ENCODE peak calls at places on chromosomes 5 and 9, in five cellular contexts. S is IMR-90, Q is astrocyte, X is mesendoderm, Z is GM23338. P is an unnamed sample.

GRCh38 chr5:178420424-178420823 is 169.8 kb downstream of the COL23A1 start:
- DNase-seq in Z (peak; percentile 74), S (no peak), Q (no peak), X (peak; percentile 73), P (peak; percentile 84)

GRCh38 chr9:99489043-99489378 is 266.9 kb downstream of the SEC61B start:
- DNase-seq in Q (peak; percentile 67), S (peak; percentile 83), X (no peak), Z (no peak), P (no peak)

GRCh38 chr9:37037744-37038640 is 3.9 kb upstream of the PAX5 start:
- DNase-seq in S (no peak), X (peak; percentile 55), Z (peak; percentile 85), Q (no peak), P (peak; percentile 77)

GRCh38 chr5:80963966-80964481 is 3.9 kb downstream of the RASGRF2 start:
- DNase-seq in Z (no peak), S (peak; percentile 82), X (no peak), Q (peak; percentile 72), P (no peak)

GRCh38 chr5:137858223-137858916 is 9.3 kb upstream of the MYOT start:
- DNase-seq in X (no peak), S (peak; percentile 7), Z (no peak), Q (peak; percentile 27), P (no peak)

GRCh38 chr5:136190904-136191303 is 2.1 kb downstream of the SMIM32 start:
- DNase-seq in X (no peak), Z (no peak), S (no peak), Q (no peak), P (no peak)

GRCh38 chr5:163916376-163916775 is 411.0 kb downstream of the MAT2B start:
- DNase-seq in X (no peak), Q (no peak), Z (no peak), S (peak; percentile 8), P (no peak)

GRCh38 chr5:128693779-128694178 is 155.7 kb upstream of the FBN2 start:
- DNase-seq in S (peak; percentile 4), X (peak; percentile 23), Q (no peak), Z (no peak), P (no peak)

GRCh38 chr9:136848393-136849037 is 694 bp upstream of the PHPT1 start:
- DNase-seq in Q (no peak), X (peak; percentile 53), S (no peak), Z (peak; percentile 75), P (peak; percentile 96)

GRCh38 chr5:133969654-133970324 is 1.4 kb upstream of the C5orf15 start:
- DNase-seq in X (no peak), Z (no peak), S (peak; percentile 79), Q (no peak), P (no peak)

GRCh38 chr9:123710299-123710698 is 219.6 kb downstream of the DENND1A start:
- DNase-seq in Z (no peak), X (no peak), Q (peak; percentile 94), S (peak; percentile 95), P (no peak)

GRCh38 chr5:102858808-102859207 is 103.7 kb downstream of the PAM start:
- DNase-seq in Q (peak; percentile 60), S (peak; percentile 88), X (no peak), Z (no peak), P (no peak)

GRCh38 chr5:66603164-66603563 is 7.0 kb downstream of the MAST4 start:
- DNase-seq in Z (no peak), X (no peak), Q (no peak), S (no peak), P (no peak)

GRCh38 chr9:35906923-35907699 is 1.1 kb downstream of the HRCT1 start:
- DNase-seq in X (peak; percentile 53), Z (no peak), S (peak; percentile 75), Q (peak; percentile 82), P (peak; percentile 40)

GRCh38 chr9:35908484-35909125 is 685 bp upstream of the SPAAR start:
- DNase-seq in Q (no peak), Z (no peak), S (peak; percentile 66), X (peak; percentile 51), P (peak; percentile 36)

GRCh38 chr9:35905912-35906679 is at the start of gene HRCT1:
- DNase-seq in Q (peak; percentile 94), S (peak; percentile 94), Z (no peak), X (no peak), P (no peak)

GRCh38 chr9:35909274-35909673 is at the start of gene SPAAR:
- DNase-seq in X (peak; percentile 65), Z (no peak), Q (no peak), S (no peak), P (peak; percentile 52)

GRCh38 chr9:35907732-35908483 is 1.4 kb upstream of the SPAAR start:
- DNase-seq in Q (peak; percentile 90), X (peak; percentile 96), S (peak; percentile 88), Z (peak; percentile 67), P (peak; percentile 85)
- H3K4me3 ChIP-seq in Q (peak overlapping the region; percentile 37), X (no peak overlapping the region), S (no peak overlapping the region), Z (peak overlapping the region; percentile 20), P (no peak overlapping the region)

GRCh38 chr5:88665750-88666215 is 217.2 kb downstream of the MEF2C start:
- DNase-seq in S (no peak), Q (peak; percentile 74), X (no peak), Z (peak; percentile 79), P (no peak)
- H3K27me3 ChIP-seq in S (peaks cover 60% of the 10 kb centered on the region), Q (peaks cover 5% of the 10 kb centered on the region), X (peaks cover 37% of the 10 kb centered on the region), Z (peaks cover 82% of the 10 kb centered on the region), P (peaks cover 82% of the 10 kb centered on the region)

GRCh38 chr5:124738751-124739559 is 7.5 kb downstream of the ZNF608 start:
- DNase-seq in X (peak; percentile 100), S (no peak), Z (peak; percentile 90), Q (no peak), P (peak; percentile 69)
- H3K4me3 ChIP-seq in X (no peak overlapping the region), S (no peak overlapping the region), Z (peak overlapping the region; percentile 19), Q (no peak overlapping the region), P (no peak overlapping the region)

DNA sequence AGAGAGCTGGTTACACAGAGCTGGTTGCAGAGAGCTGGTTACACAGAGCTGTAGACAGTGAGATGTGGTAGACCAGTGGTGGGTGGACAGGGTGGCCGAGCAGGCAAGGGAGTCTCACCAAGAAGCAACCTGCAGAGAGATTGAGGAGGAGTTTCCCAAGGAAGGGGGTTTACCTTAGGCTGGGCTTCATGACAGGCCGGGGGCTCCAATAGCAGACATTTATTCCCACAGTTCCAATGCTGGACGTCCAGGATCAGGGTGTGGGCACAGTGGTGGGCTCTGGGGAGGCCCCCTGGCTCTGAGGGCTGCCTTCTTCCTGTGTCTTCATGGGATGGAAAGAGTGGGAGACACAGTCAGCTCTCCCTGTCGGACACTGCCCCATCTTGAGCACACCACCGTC is 386.9 kb upstream of the IRX4 start:
- DNase-seq in X (no peak), S (no peak), Q (no peak), Z (no peak), P (no peak)
- H3K27me3 ChIP-seq in X (no peaks in the 10 kb centered on the region), S (no peaks in the 10 kb centered on the region), Q (no peaks in the 10 kb centered on the region), Z (no peaks in the 10 kb centered on the region), P (no peaks in the 10 kb centered on the region)

GRCh38 chr5:33439905-33440481 is 772 bp upstream of the TARS1 start:
- DNase-seq in S (no peak), Z (no peak), Q (no peak), X (no peak), P (no peak)

GRCh38 chr5:33441241-33441844 is 578 bp downstream of the TARS1 start:
- DNase-seq in X (no peak), Q (peak; percentile 63), Z (peak; percentile 74), S (peak; percentile 73), P (no peak)

GRCh38 chr5:33444542-33444941 is 3.8 kb downstream of the TARS1 start:
- DNase-seq in X (no peak), Z (no peak), S (no peak), Q (no peak), P (no peak)

GRCh38 chr5:33438996-33439395 is 1.8 kb upstream of the TARS1 start:
- DNase-seq in Q (no peak), S (no peak), X (no peak), Z (no peak), P (no peak)

GRCh38 chr5:33440482-33441240 is at the start of gene TARS1:
- DNase-seq in Z (peak; percentile 100), S (peak; percentile 100), X (peak; percentile 100), Q (peak; percentile 100), P (peak; percentile 94)
- H3K4me3 ChIP-seq in Z (peak within 1 kb of the TSS; percentile 95), S (peak within 1 kb of the TSS; percentile 68), X (peak within 1 kb of the TSS; percentile 99), Q (peak within 1 kb of the TSS; percentile 93), P (peak within 1 kb of the TSS; percentile 97)

GRCh38 chr5:156541582-156541981 is 214.6 kb downstream of the SGCD start:
- DNase-seq in S (no peak), X (no peak), Q (no peak), Z (no peak), P (no peak)

GRCh38 chr5:156543348-156543747 is 216.4 kb downstream of the SGCD start:
- DNase-seq in X (peak; percentile 4), Q (no peak), S (no peak), Z (no peak), P (no peak)
- H3K27me3 ChIP-seq in X (no peaks in the 10 kb centered on the region), Q (no peaks in the 10 kb centered on the region), S (no peaks in the 10 kb centered on the region), Z (no peaks in the 10 kb centered on the region), P (no peaks in the 10 kb centered on the region)

GRCh38 chr5:40796487-40796889 is 1.7 kb downstream of the PRKAA1 start:
- DNase-seq in Z (no peak), X (no peak), S (peak; percentile 77), Q (peak; percentile 30), P (no peak)
- H3K4me3 ChIP-seq in Z (peak overlapping the region; percentile 68), X (no peak overlapping the region), S (peak overlapping the region; percentile 98), Q (peak overlapping the region; percentile 96), P (peak overlapping the region; percentile 99)

DNA sequence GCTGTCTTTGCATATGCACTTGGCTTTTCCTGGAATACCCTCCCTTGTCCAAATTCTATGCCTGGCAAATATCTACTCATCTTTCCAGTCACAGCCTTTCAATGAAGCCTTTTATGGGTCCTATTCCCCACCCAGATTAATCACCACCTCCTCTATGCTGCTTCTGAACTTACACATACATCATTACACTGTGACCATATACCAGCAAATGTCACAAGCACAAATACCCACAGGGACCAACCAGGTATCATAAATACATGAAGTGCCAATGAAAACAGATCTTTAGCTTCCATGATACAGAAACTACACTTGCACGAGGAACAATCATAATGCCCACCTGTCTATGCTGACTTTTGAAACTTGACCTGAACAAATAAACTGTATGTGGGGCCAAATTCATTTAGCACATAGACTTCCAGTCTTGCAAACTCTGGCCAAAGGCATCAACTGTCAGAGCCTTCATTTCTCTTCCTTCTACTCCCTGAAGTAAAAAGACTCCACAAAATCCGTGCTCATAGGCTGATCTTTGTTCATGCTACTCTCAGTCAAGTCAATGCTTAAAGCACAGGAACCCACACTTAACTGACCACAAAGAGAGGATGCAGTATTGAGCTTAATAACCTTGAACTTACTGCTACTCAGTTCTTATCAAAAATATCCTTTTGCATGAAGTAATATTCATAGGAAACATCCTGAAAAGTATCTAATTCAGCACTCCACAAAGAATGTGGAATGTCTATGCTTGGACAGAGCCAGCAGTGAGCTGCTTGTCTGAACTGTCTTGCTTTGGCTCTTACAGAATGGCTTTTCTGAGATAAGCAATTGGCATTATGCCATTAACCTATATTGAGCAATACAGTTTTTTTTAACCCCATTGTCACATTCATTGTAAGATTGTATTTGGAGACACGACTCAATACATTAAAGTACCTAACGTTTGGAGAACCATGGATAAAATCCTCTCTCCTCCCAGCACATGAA is 21.9 kb downstream of the LPAR1 start:
- DNase-seq in Z (no peak), X (no peak), Q (peak; percentile 73), S (peak; percentile 76), P (no peak)
- H3K27me3 ChIP-seq in Z (no peaks in the 10 kb centered on the region), X (no peaks in the 10 kb centered on the region), Q (no peaks in the 10 kb centered on the region), S (no peaks in the 10 kb centered on the region), P (no peaks in the 10 kb centered on the region)

DNA sequence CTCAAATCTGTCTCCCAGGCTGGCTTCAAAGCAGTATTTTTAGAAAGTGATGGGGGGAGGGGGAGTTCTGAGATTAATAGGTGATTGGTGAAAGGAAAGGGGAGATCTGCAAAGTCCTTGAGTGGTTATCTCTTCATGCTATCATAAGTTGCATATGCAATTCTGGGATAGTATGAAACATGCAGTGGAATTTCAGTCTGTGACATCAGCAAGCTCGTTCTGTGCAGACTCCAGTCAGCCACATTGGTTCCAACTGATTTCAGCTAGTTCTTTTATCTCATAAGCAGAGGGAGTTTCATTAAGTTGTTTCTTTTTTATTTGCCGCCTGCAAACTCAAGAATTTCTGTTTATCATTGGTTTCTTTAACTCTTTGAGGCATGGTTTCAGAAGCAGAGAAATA is 180.5 kb upstream of the SH3GL2 start:
- DNase-seq in S (peak; percentile 52), Q (no peak), X (peak; percentile 18), Z (peak; percentile 6), P (no peak)
- H3K4me3 ChIP-seq in S (no peak overlapping the region), Q (no peak overlapping the region), X (no peak overlapping the region), Z (no peak overlapping the region), P (no peak overlapping the region)